ENCODE peak calls at places on chromosomes 2 and 18, in ten cellular contexts. F, K, B, Z, Y, R, E, J, A and N are unnamed samples.

GRCh38 chr2:172276961-172277360 is 150.4 kb upstream of the ITGA6 start:
- DNase-seq in Y (no peak), B (no peak), J (no peak), F (no peak), E (no peak), R (no peak), A (no peak), Z (no peak), K (no peak), N (no peak)

GRCh38 chr2:239305771-239306170 is 95.0 kb downstream of the HDAC4 start:
- DNase-seq in A (no peak), F (no peak), Z (no peak), E (no peak), B (no peak), Y (no peak), R (no peak), J (peak), K (peak), N (no peak)

GRCh38 chr2:162118166-162119031 is 33.6 kb downstream of the GCG start:
- DNase-seq in R (no peak), E (no peak), J (no peak), K (no peak), Y (peak), F (no peak), B (peak), A (no peak), Z (no peak), N (no peak)

GRCh38 chr2:101559576-101559975 is 84.7 kb upstream of the RFX8 start:
- DNase-seq in K (no peak), F (no peak), E (no peak), Z (no peak), Y (no peak), A (no peak), B (no peak), J (no peak), R (peak), N (no peak)

GRCh38 chr2:160583162-160583522 is 89.5 kb upstream of the RBMS1 start:
- DNase-seq in Z (no peak), E (no peak), Y (peak), R (no peak), K (no peak), A (no peak), J (no peak), B (no peak), F (no peak), N (no peak)

GRCh38 chr2:126722546-126722945 is 66.6 kb downstream of the GYPC start:
- DNase-seq in F (no peak), J (no peak), R (no peak), E (peak), A (no peak), K (no peak), Z (no peak), B (no peak), Y (no peak), N (no peak)

GRCh38 chr18:49139726-49140125 is 189.0 kb upstream of the SMAD7 start:
- DNase-seq in Z (no peak), E (peak), J (no peak), Y (no peak), A (no peak), R (no peak), F (no peak), B (no peak), K (no peak), N (no peak)

GRCh38 chr2:46232860-46233259 is 64.3 kb upstream of the EPAS1 start:
- DNase-seq in F (no peak), J (no peak), B (no peak), A (no peak), Z (no peak), E (no peak), K (no peak), R (no peak), Y (no peak), N (no peak)

GRCh38 chr18:3425030-3425429 is 24.9 kb upstream of the TGIF1 start:
- DNase-seq in B (no peak), A (no peak), R (no peak), Y (no peak), F (no peak), J (no peak), E (no peak), Z (no peak), K (no peak), N (no peak)

GRCh38 chr2:204726831-204727230 is 181.6 kb downstream of the PARD3B start:
- DNase-seq in F (no peak), J (no peak), R (no peak), B (no peak), Z (no peak), K (no peak), A (no peak), E (no peak), Y (no peak), N (no peak)

GRCh38 chr2:112938904-112939303 is 27.9 kb downstream of the IL37 start:
- DNase-seq in A (no peak), Y (peak), K (no peak), F (no peak), Z (no peak), B (no peak), R (no peak), J (no peak), E (no peak), N (no peak)

GRCh38 chr2:207530160-207531023 is 630 bp downstream of the CREB1 start:
- DNase-seq in Z (peak), K (peak), A (no peak), Y (peak), B (no peak), E (peak), R (no peak), J (peak), F (no peak), N (peak)

GRCh38 chr2:204360218-204361007 is 184.9 kb upstream of the PARD3B start:
- DNase-seq in Z (no peak), E (no peak), F (no peak), R (no peak), Y (no peak), B (no peak), K (no peak), J (no peak), A (no peak), N (no peak)

GRCh38 chr2:199395311-199395710 is 62.4 kb downstream of the SATB2 start:
- DNase-seq in Y (no peak), K (no peak), E (no peak), F (no peak), Z (no peak), A (no peak), R (no peak), B (no peak), J (no peak), N (no peak)

GRCh38 chr2:129717560-129718128 is 261.8 kb upstream of the RAB6C start:
- DNase-seq in Y (no peak), E (no peak), K (peak), B (no peak), A (no peak), Z (no peak), F (no peak), R (no peak), J (peak), N (no peak)

GRCh38 chr18:66138642-66139041 is 387.8 kb downstream of the CDH7 start:
- DNase-seq in K (no peak), J (no peak), E (no peak), Y (no peak), A (no peak), R (no peak), F (no peak), B (no peak), Z (no peak), N (no peak)

GRCh38 chr2:235170536-235171510 is 219.0 kb downstream of the SH3BP4 start:
- DNase-seq in F (no peak), Y (peak), J (peak), E (peak), R (no peak), A (peak), Z (no peak), K (peak), B (peak), N (peak)
- TF ChIP-seq CTCF in F (no peak), Y (peak), J (peak), E (peak), R (no peak), A (peak), Z (no peak), K (no peak), B (peak), N (peak)

GRCh38 chr2:233349005-233349998 is 5.0 kb upstream of the DGKD start:
- DNase-seq in Y (no peak), Z (peak), B (no peak), R (peak), E (no peak), J (no peak), A (no peak), F (peak), K (peak), N (no peak)

GRCh38 chr2:233353101-233353768 is 1.1 kb upstream of the DGKD start:
- DNase-seq in Z (no peak), E (peak), A (no peak), K (peak), R (no peak), Y (no peak), F (no peak), J (no peak), B (no peak), N (peak)

GRCh38 chr2:233352141-233352842 is 2.0 kb upstream of the DGKD start:
- DNase-seq in Y (no peak), F (no peak), E (no peak), B (no peak), K (peak), J (no peak), A (no peak), R (no peak), Z (no peak), N (no peak)

GRCh38 chr2:233351423-233351822 is 2.9 kb upstream of the DGKD start:
- DNase-seq in F (no peak), A (no peak), K (peak), R (no peak), Y (no peak), J (no peak), B (no peak), Z (no peak), E (no peak), N (no peak)

DNA sequence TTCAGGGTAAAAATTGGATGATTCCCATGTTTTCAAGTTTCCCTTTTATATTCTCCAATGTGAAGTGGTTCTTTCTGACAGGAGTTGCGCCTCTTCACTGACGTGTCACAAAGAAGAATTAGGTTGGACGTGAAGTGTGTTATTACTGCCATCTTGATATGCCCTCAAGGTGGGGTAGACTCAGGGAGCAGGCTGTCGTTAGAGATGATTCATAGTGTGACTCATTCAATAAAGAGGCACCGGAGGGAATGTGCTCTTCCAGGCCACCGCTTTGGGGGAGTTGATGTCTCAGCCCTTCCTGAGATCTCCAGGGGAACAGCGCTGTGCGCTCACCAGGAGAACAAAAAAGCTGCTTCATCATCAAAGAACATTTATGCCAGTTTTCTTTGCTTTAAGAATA is 3.6 kb upstream of the DGKD start:
- DNase-seq in A (no peak), K (peak), Y (peak), J (no peak), E (peak), B (peak), F (no peak), R (no peak), Z (peak), N (no peak)
- TF ChIP-seq CTCF in A (no peak), K (no peak), Y (peak), J (no peak), E (no peak), B (peak), F (no peak), R (no peak), Z (no peak), N (no peak)

GRCh38 chr2:109280804-109281203 is 151.8 kb downstream of the SH3RF3 start:
- DNase-seq in Z (no peak), B (no peak), E (no peak), R (no peak), F (no peak), Y (no peak), A (no peak), J (no peak), K (no peak), N (peak)
- TF ChIP-seq CTCF in Z (no peak), B (no peak), E (no peak), R (no peak), F (no peak), Y (peak), A (peak), J (peak), K (no peak), N (peak)

DNA sequence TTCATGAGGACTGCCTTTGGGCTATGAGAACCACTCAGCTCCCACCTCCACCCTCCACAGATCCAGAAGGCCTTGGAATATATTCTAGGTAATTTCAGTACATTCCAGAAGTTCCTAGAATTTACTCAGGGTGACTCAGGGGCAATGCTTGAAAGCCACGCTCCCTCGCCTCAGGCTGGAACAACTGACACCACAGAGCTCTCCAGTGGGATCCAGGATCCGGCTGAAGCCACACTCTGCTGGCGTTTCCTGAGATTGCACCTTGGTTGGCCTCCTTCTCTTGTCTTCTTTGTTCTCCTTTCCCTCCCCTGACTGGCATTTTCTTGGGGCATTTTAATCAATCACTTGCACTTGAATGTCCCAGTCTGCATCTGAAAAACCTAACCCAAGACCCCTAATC is 92.6 kb upstream of the KCNE4 start:
- DNase-seq in A (peak), R (no peak), E (no peak), Z (no peak), K (no peak), F (no peak), Y (peak), J (peak), B (peak), N (no peak)
- TF ChIP-seq CTCF in A (peak), R (no peak), E (peak), Z (no peak), K (no peak), F (no peak), Y (peak), J (peak), B (peak), N (peak)

DNA sequence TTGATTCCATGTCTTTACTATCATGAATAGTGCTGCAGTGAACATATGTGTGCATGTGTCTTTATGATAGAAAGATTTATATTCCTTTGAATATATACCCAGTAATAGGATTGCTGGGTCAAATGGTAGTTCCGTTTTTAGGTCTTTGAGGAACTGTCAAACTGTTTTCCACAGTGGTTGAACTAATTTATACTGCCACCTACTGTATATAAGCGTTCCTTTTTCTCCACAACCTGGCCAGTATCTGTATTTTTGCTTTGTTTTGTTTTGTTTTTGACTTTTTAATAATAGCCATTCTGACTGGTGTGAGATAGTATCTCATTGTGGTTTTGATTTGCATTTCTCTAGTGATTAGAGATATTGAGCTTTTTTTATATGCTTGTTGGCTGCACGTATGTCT is 641.6 kb downstream of the SUCLG1 start:
- DNase-seq in A (no peak), R (no peak), Z (no peak), Y (no peak), F (no peak), K (no peak), B (no peak), J (no peak), E (no peak), N (no peak)
- TF ChIP-seq CTCF in A (peak), R (no peak), Z (no peak), Y (peak), F (no peak), K (no peak), B (peak), J (peak), E (peak), N (peak)

DNA sequence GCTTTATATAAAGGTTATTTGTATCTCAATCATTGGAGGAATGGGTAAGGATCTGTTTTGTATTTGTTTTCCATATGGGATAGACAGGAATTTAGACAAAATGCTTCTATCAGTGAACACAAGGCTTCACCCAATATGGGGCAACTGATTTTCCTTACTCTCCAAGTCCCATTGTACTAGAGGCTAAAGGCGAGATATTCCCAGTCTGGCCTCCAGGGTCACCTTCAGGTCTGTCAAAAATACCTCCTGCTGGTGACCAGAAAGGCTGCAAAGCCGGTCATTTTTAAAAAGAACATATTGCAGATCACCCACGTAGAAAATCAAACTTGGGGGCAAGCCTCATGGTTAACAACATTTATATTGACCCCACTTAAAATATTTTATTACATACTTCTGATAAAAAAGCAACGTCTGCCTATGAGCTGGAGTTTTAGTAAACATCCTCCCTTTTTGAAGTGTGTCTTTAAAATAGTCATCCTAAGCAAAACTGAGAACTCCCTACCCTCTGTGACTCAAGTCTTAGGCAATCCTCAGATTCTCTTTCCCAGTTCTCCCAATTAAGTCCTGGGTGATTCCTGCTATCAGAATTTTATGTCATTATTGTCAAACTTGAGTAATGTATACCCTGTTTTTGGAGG is 276.6 kb downstream of the MREG start:
- DNase-seq in R (no peak), A (peak), Z (no peak), E (no peak), B (peak), F (no peak), K (no peak), J (peak), Y (peak), N (no peak)
- TF ChIP-seq CTCF in R (no peak), A (peak), Z (no peak), E (peak), B (peak), F (no peak), K (no peak), J (peak), Y (peak), N (no peak)

GRCh38 chr2:121319941-121320340 is 34.9 kb upstream of the TFCP2L1 start:
- DNase-seq in A (peak), K (no peak), R (no peak), Z (no peak), B (no peak), F (no peak), J (no peak), E (no peak), Y (no peak), N (no peak)
- TF ChIP-seq CTCF in A (no peak), K (no peak), R (no peak), Z (no peak), B (no peak), F (no peak), J (no peak), E (no peak), Y (no peak), N (no peak)

DNA sequence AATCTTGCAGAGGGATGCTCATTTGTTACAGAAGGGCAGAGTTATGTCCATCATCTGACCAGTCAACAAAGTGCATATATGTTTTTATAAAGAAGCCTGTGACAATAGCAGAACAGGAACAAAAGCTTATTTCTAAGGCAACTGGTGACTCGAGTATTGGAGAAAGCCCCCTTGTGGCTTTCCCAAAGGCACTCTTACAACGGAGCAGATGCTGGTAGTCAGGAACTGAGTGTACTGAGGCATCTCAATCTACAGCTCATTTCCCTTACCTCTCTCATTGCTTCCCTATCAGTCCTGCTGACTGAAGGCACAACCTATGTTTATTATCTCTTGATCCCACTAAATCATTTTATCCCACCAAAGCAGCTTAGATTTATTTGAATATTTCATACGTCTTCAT is 557.1 kb upstream of the CHAC2 start:
- DNase-seq in F (no peak), R (no peak), J (no peak), A (peak), Y (no peak), Z (no peak), K (no peak), E (no peak), B (no peak), N (no peak)
- TF ChIP-seq CTCF in F (no peak), R (no peak), J (peak), A (peak), Y (peak), Z (no peak), K (no peak), E (peak), B (peak), N (peak)

GRCh38 chr2:219277703-219278654 is 1.2 kb upstream of the DNAJB2 start:
- DNase-seq in E (peak), B (no peak), J (peak), F (peak), R (peak), Z (peak), Y (peak), K (peak), A (peak), N (peak)

GRCh38 chr2:219280682-219281081 is 1.5 kb downstream of the DNAJB2 start:
- DNase-seq in Y (no peak), A (no peak), J (no peak), K (no peak), E (no peak), F (no peak), Z (no peak), R (no peak), B (no peak), N (no peak)

GRCh38 chr2:219278655-219279150 is 463 bp upstream of the DNAJB2 start:
- DNase-seq in B (no peak), J (no peak), Z (no peak), F (no peak), R (no peak), A (no peak), Y (no peak), K (no peak), E (no peak), N (no peak)

GRCh38 chr2:219279916-219280516 is 850 bp downstream of the DNAJB2 start:
- DNase-seq in E (no peak), Z (no peak), Y (no peak), F (no peak), J (peak), R (no peak), A (no peak), K (no peak), B (no peak), N (no peak)

DNA sequence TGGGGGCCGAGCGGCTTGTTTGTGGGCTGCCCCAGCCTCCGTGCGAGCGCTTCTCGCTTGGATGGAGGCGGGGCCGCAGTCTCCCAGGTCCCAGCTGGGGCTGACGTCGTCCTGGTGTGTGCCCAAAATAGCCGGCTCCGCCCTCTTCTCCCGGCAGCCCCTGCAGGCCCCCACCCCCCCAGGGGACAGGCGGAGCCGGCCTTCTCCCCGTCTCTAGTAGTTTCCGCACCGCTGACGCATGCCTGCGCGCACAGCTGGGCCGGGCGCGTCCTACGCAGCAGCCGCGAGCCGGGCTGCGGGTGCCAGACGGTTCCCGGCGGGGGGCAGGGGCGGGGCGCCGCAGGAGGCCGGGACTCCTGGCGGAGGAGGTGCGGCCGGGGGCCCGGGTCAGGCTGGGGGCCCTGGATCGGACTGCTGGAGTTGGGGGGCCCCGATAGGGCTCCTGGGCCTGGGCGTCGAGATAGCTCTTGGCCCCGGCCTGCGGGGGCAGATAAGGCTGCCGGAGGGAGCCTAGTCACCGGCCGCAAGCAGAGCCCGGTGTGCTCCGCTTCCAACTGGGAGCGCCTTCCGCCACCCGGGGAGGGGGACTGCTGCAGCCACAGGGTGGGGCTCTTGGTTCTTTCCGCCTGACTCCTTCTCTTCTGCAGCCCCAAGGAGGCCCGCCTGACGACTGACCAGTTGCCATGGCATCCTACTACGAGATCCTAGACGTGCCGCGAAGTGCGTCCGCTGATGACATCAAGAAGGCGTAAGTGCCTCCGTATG is at the start of gene DNAJB2:
- DNase-seq in E (peak), B (peak), Y (peak), A (peak), J (peak), Z (peak), K (peak), F (peak), R (peak), N (peak)
- TF ChIP-seq CTCF in E (peak), B (peak), Y (peak), A (no peak), J (peak), Z (no peak), K (no peak), F (no peak), R (no peak), N (no peak)

GRCh38 chr18:30970201-30970816 is 72.2 kb downstream of the DSC3 start:
- DNase-seq in K (no peak), R (no peak), J (no peak), E (no peak), A (no peak), Y (no peak), Z (no peak), B (no peak), F (no peak), N (no peak)
- TF ChIP-seq CTCF in K (peak), R (no peak), J (peak), E (peak), A (peak), Y (peak), Z (peak), B (no peak), F (no peak), N (peak)